ENCODE peak calls at places on chromosomes 16 and 17, in four cellular contexts. X, N, R and Y are unnamed samples.

GRCh38 chr16:80122155-80122554 is 418.6 kb upstream of the DYNLRB2 start:
- DNase-seq in X (no peak), R (no peak), N (peak), Y (peak)

GRCh38 chr16:4290236-4290830 is 17.5 kb upstream of the TFAP4 start:
- DNase-seq in N (peak), X (peak), R (no peak), Y (no peak)

GRCh38 chr16:11139624-11140375 is 116.2 kb downstream of the SOCS1 start:
- DNase-seq in X (no peak), N (no peak), R (no peak), Y (no peak)

GRCh38 chr17:69502488-69502887 is 88.0 kb downstream of the MAP2K6 start:
- DNase-seq in X (no peak), R (no peak), N (no peak), Y (no peak)

GRCh38 chr16:67857547-67858233 is 10.2 kb upstream of the CENPT start:
- DNase-seq in N (peak), X (peak), R (no peak), Y (no peak)

GRCh38 chr16:69796285-69797118 is 34.4 kb downstream of the WWP2 start:
- DNase-seq in R (peak), N (peak), X (peak), Y (no peak)

GRCh38 chr17:55086635-55087058 is 118.1 kb downstream of the STXBP4 start:
- DNase-seq in R (no peak), N (no peak), X (no peak), Y (no peak)

GRCh38 chr17:20302191-20302917 is 165.0 kb downstream of the LGALS9B start:
- DNase-seq in X (no peak), N (no peak), R (no peak), Y (no peak)

DNA sequence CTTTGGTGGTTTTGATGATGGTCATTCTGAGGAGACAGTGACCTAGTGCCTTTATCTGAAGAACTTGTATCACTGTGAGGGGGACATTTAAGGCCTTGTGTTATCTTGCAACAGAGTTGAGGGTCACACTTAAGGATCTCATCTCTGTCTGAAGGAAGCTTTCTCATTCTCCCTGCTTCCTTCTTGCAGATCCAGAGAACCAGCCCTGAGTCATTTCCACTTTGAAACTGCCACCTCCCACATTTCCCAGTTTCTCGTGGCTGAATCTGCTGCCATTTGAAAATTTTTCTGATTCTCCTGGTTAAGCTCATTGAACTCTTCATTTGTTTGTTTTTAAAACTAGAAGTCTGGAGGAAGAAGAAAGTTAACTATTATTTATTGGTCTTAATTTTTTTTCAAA is 190.2 kb upstream of the CDH11 start:
- DNase-seq in N (no peak), X (no peak), R (no peak), Y (no peak)
- H3K27ac ChIP-seq in N (no peak), X (no peak), R (no peak), Y (no peak)

GRCh38 chr16:72788269-72788809 is 259.6 kb downstream of the ZFHX3 start:
- DNase-seq in X (no peak), R (no peak), N (no peak), Y (peak)
- H3K4me3 ChIP-seq in X (no peak), R (no peak), N (peak), Y (peak)

GRCh38 chr16:24838554-24839266 is 7.1 kb upstream of the SLC5A11 start:
- DNase-seq in N (peak), R (no peak), X (peak), Y (no peak)
- TF ChIP-seq EP300 in N (no peak), R (no peak), X (no peak), Y (no peak)

DNA sequence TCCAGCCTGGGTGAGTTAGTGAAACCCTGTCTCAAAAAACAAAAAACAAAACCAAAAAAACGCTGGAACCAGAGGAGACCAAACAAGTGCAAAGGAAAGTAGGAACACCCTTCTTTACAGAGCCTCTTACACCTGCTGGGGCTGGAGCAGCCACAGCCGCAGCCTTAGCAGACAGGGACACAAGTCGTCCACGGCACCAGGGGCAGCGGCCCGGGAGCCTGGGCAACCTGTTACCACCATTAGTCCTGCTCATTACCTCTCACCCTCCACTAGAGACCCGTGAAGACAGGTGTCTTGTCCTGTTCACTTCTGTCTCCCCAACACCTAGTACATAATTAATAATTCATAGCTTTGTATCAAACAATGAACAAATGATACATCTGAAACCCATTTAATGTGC is 83.6 kb downstream of the C16orf78 start:
- DNase-seq in R (peak), N (peak), X (no peak), Y (no peak)
- H3K27ac ChIP-seq in R (no peak), N (no peak), X (no peak), Y (no peak)

DNA sequence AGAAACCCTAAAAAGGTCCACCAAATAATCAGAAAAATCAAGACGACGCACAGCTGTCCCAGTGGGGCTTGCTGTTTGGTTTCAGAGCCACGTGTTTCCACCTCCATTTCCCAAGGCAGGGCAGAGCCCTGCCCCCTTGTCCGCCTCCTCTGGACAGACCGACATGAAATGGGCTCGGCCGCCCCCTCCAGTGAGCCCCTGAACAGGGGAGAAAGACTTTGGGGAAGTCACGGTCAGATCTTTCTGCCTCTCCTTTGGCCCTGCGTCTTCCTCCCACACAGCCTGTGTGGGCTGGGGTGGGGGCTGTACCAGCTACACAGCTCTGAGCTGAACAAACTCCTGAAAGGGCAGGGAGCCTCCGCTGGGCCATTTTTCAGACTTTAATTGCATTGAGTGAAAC is 230.8 kb downstream of the ENGASE start:
- DNase-seq in X (no peak), N (no peak), R (no peak), Y (no peak)
- H3K4me3 ChIP-seq in X (no peak), N (no peak), R (no peak), Y (no peak)